ENCODE peak calls at places on chromosome 15, in six cellular contexts. B is right lobe of liver, C is transverse colon, R is lower lobe of right lung, I is AG04450, E is heart right ventricle. O is an unnamed sample.
A peak's percentile ranks its signal among the peaks of the same experiment; 100 is the strongest.

GRCh38 chr15:48559270-48559669 is 86.2 kb downstream of the FBN1 start:
- DNase-seq in C (no peak), B (no peak), I (peak; percentile 57), R (no peak), E (no peak), O (peak; percentile 83)

GRCh38 chr15:89998141-89998661 is 2.9 kb upstream of the ZNF710 start:
- DNase-seq in B (no peak), R (no peak), E (no peak), I (no peak), C (no peak), O (peak; percentile 77)

GRCh38 chr15:74976159-74976558 is 19.2 kb upstream of the SCAMP5 start:
- DNase-seq in C (no peak), R (no peak), I (no peak), E (no peak), B (no peak), O (no peak)

GRCh38 chr15:69476704-69477473 is 24.3 kb downstream of the RPLP1 start:
- DNase-seq in E (no peak), R (no peak), B (no peak), C (no peak), I (no peak), O (no peak)

GRCh38 chr15:88956906-88957305 is 43.7 kb upstream of the MFGE8 start:
- DNase-seq in B (no peak), I (no peak), E (no peak), C (no peak), R (no peak), O (no peak)

GRCh38 chr15:30921781-30922371 is 18.2 kb downstream of the FAN1 start:
- DNase-seq in I (no peak), B (peak; percentile 71), R (no peak), C (no peak), E (peak; percentile 82), O (no peak)

GRCh38 chr15:69818529-69818928 is 279.2 kb downstream of the TLE3 start:
- DNase-seq in R (no peak), B (no peak), E (no peak), C (no peak), I (no peak), O (no peak)

GRCh38 chr15:59632714-59633113 is 21.1 kb downstream of the GCNT3 start:
- DNase-seq in R (no peak), E (no peak), C (no peak), I (no peak), B (no peak), O (no peak)

GRCh38 chr15:62173215-62173614 is 8.1 kb upstream of the C2CD4B start:
- DNase-seq in R (peak; percentile 43), B (no peak), E (peak; percentile 81), I (no peak), C (no peak), O (peak; percentile 2)

GRCh38 chr15:51377038-51377761 is 35.7 kb downstream of the GLDN start:
- DNase-seq in E (no peak), I (peak; percentile 58), C (no peak), B (no peak), R (no peak), O (peak; percentile 34)

GRCh38 chr15:38828031-38828532 is 263.5 kb upstream of the RASGRP1 start:
- DNase-seq in R (no peak), B (no peak), E (no peak), I (no peak), C (no peak), O (peak; percentile 61)

GRCh38 chr15:72790302-72790955 is 6.9 kb upstream of the ADPGK start:
- DNase-seq in C (no peak), B (no peak), I (no peak), E (no peak), R (no peak), O (no peak)

GRCh38 chr15:71526061-71526460 is 284.3 kb upstream of the NR2E3 start:
- DNase-seq in B (no peak), I (peak; percentile 7), R (no peak), C (no peak), E (no peak), O (peak; percentile 18)

GRCh38 chr15:63460210-63461135 is 43.9 kb upstream of the USP3 start:
- DNase-seq in I (no peak), E (no peak), R (no peak), B (no peak), C (no peak), O (no peak)

GRCh38 chr15:77644543-77645247 is 12.0 kb upstream of the LINGO1 start:
- DNase-seq in R (no peak), B (no peak), C (peak; percentile 18), E (no peak), I (no peak), O (no peak)

GRCh38 chr15:70199601-70200000 is 101.9 kb upstream of the TLE3 start:
- DNase-seq in E (no peak), C (no peak), I (no peak), R (no peak), B (no peak), O (no peak)

GRCh38 chr15:40162552-40162951 is 1.7 kb downstream of the BUB1B start:
- DNase-seq in R (no peak), E (no peak), B (no peak), C (no peak), I (no peak), O (no peak)

GRCh38 chr15:70486012-70486411 is 277.3 kb downstream of the UACA start:
- DNase-seq in E (no peak), C (no peak), R (no peak), I (no peak), B (no peak), O (no peak)

GRCh38 chr15:99708563-99708962 is 24.7 kb downstream of the LYSMD4 start:
- DNase-seq in I (peak; percentile 53), E (peak; percentile 77), B (peak; percentile 84), C (peak; percentile 77), R (peak; percentile 85), O (peak; percentile 89)

GRCh38 chr15:68843425-68844311 is 23.0 kb upstream of the ANP32A start:
- DNase-seq in B (no peak), I (no peak), C (peak; percentile 10), E (no peak), R (peak; percentile 52), O (peak; percentile 1)

GRCh38 chr15:67109141-67110034 is 44.0 kb downstream of the SMAD3 start:
- DNase-seq in E (peak; percentile 57), I (peak; percentile 97), C (peak; percentile 65), B (peak; percentile 83), R (peak; percentile 54), O (peak; percentile 98)

GRCh38 chr15:40958723-40959122 is 5.5 kb downstream of the CHAC1 start:
- DNase-seq in R (no peak), I (no peak), C (no peak), E (no peak), B (no peak), O (no peak)

GRCh38 chr15:56428821-56429458 is 36.0 kb downstream of the MNS1 start:
- DNase-seq in I (peak; percentile 1), R (no peak), E (no peak), B (no peak), C (no peak), O (no peak)

GRCh38 chr15:26472661-26473060 is 300.2 kb downstream of the GABRB3 start:
- DNase-seq in B (no peak), R (no peak), E (no peak), I (no peak), C (no peak), O (no peak)

GRCh38 chr15:29275855-29276254 is 6.2 kb upstream of the NSMCE3 start:
- DNase-seq in E (no peak), R (no peak), C (no peak), I (no peak), B (no peak), O (no peak)

GRCh38 chr15:89364741-89365450 is 30.3 kb upstream of the POLG start:
- DNase-seq in B (no peak), E (no peak), I (no peak), C (no peak), R (no peak), O (no peak)

GRCh38 chr15:44882499-44882968 is 74.0 kb upstream of the TERB2 start:
- DNase-seq in B (no peak), C (no peak), R (no peak), I (no peak), E (no peak), O (no peak)

GRCh38 chr15:98715401-98715800 is 67.1 kb downstream of the IGF1R start:
- DNase-seq in C (no peak), B (no peak), E (no peak), I (no peak), R (no peak), O (no peak)

DNA sequence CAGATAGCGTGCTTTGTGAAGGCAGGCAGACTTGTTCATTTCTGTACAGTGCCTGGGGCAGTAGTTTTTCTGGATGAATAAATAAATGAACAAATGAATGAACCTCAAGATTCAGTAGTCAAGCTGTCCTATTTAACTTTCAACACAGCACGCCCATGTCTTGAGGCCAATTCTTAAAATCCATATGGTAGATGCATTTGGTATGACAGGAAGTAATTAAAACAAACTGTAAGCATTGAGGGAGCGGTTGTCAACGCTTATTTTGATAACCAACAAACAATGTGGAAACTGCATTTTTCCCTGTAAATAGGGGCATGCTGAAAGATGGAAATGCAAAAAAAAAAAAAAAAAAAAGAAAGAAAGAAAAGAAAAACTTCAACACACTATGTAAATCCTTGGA is 80.1 kb upstream of the BNC1 start:
- DNase-seq in I (no peak), R (no peak), B (no peak), C (no peak), E (no peak), O (no peak)
- H3K4me3 ChIP-seq in I (no peak overlapping the region), R (no peak overlapping the region), B (no peak overlapping the region), C (no peak overlapping the region), E (no peak overlapping the region), O (no peak overlapping the region)

DNA sequence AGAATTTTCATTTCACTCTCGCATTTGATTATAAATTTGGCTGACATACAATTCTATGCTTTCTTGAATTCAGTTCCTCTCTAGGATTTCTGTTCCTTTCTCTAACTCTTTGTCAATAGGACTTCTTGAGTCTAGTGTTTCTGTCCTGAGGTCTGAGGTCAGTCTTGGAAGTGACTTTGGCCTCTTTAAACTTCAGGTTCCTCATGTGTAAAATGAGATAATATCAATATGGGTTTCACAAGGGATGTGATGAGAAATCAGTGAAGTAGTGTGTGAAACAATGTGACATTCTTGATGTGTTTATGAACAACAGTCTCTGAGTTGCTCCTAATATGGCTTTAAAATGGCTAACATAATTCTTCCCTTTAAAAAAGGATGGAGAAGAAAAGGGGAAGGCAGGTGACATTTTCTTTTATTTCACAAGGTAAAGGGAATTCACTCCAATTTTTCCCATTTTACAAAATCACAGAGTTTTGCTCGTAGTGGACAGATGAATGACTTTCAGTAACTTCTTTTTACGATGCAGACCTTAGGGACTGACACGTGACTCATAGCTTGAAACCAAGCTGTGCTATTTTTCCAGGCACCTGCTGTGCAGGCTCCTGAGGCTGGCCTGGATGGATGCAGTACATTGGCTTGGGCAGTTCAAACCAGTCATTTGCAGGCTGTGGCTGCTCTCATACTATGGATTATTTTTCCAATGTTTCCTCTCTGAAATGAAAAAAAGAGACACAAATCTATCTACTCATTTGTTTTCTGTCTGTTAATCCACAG is 92.4 kb downstream of the SV2B start:
- DNase-seq in I (no peak), C (no peak), B (no peak), E (no peak), R (no peak), O (no peak)
- H3K27ac ChIP-seq in I (no peak overlapping the region), C (no peak overlapping the region), B (no peak overlapping the region), E (no peak overlapping the region), R (no peak overlapping the region), O (no peak overlapping the region)

GRCh38 chr15:24832282-24832681 is 122.5 kb upstream of the SNRPN start:
- DNase-seq in C (no peak), I (no peak), B (no peak), E (no peak), R (no peak), O (no peak)

GRCh38 chr15:24835301-24835700 is 119.5 kb upstream of the SNRPN start:
- DNase-seq in C (no peak), R (no peak), I (no peak), E (no peak), B (no peak), O (no peak)
- TF ChIP-seq CTCF in C (no peak), R (no peak), I (peak; percentile 23), E (no peak), B (no peak), O (no peak)

GRCh38 chr15:65338366-65338765 is 33.9 kb downstream of the RNU5B-1 start:
- DNase-seq in B (peak; percentile 12), C (peak; percentile 64), E (no peak), R (no peak), I (no peak), O (no peak)
- H3K4me3 ChIP-seq in B (no peak overlapping the region), C (no peak overlapping the region), E (no peak overlapping the region), R (no peak overlapping the region), I (no peak overlapping the region), O (no peak overlapping the region)

O was measured in brain microvascular endothelial cell.